ENCODE peak calls at places on chromosomes 16 and 17, in seven cellular contexts. V is H9, H is mesenchymal stem cell, Q is H1, U is IMR-90, A is trophoblast cell, B is mesendoderm. R is an unnamed sample.

GRCh38 chr16:25023541-25023940 is 8.4 kb upstream of the ARHGAP17 start:
- DNase-seq in V (no peak), H (no peak), Q (no peak), U (no peak), A (no peak), B (no peak), R (no peak)

GRCh38 chr17:20184977-20185619 is 175.9 kb downstream of the SPECC1 start:
- DNase-seq in V (no peak), H (peak), Q (no peak), U (no peak), A (no peak), B (peak), R (no peak)

GRCh38 chr17:57357392-57357784 is 101.1 kb downstream of the MSI2 start:
- DNase-seq in V (no peak), H (no peak), Q (no peak), U (no peak), A (no peak), B (no peak), R (no peak)

GRCh38 chr16:87206646-87207451 is 110.3 kb downstream of the C16orf95 start:
- DNase-seq in V (no peak), H (peak), Q (no peak), U (peak), A (peak), B (no peak), R (no peak)

GRCh38 chr16:53457670-53458069 is 23.4 kb downstream of the RBL2 start:
- DNase-seq in V (no peak), H (no peak), Q (no peak), U (no peak), A (no peak), B (peak), R (no peak)

GRCh38 chr17:21015564-21015963 is 27.2 kb downstream of the USP22 start:
- DNase-seq in V (no peak), H (no peak), Q (no peak), U (no peak), A (no peak), B (no peak), R (no peak)

GRCh38 chr17:1197379-1197778 is 17.6 kb upstream of the ABR start:
- DNase-seq in V (no peak), H (peak), Q (no peak), U (peak), A (no peak), B (no peak), R (no peak)

GRCh38 chr16:15044286-15044685 is 11.6 kb downstream of the NTAN1 start:
- DNase-seq in V (no peak), H (no peak), Q (no peak), U (no peak), A (no peak), B (no peak), R (no peak)

GRCh38 chr17:19262650-19263620 is 25.8 kb downstream of the EPN2 start:
- DNase-seq in V (no peak), H (peak), Q (no peak), U (peak), A (peak), B (no peak), R (no peak)

GRCh38 chr17:29763273-29763672 is 140.6 kb upstream of the CORO6 start:
- DNase-seq in V (no peak), H (no peak), Q (no peak), U (no peak), A (no peak), B (no peak), R (no peak)

GRCh38 chr17:72346306-72346705 is 225.5 kb downstream of the SOX9 start:
- DNase-seq in V (no peak), H (no peak), Q (no peak), U (no peak), A (no peak), B (no peak), R (no peak)

GRCh38 chr17:72343911-72344310 is 223.1 kb downstream of the SOX9 start:
- DNase-seq in V (no peak), H (peak), Q (no peak), U (peak), A (no peak), B (no peak), R (no peak)

GRCh38 chr17:72345083-72345482 is 224.3 kb downstream of the SOX9 start:
- DNase-seq in V (no peak), H (no peak), Q (no peak), U (no peak), A (no peak), B (peak), R (no peak)

GRCh38 chr17:72345536-72345935 is 224.7 kb downstream of the SOX9 start:
- DNase-seq in V (no peak), H (no peak), Q (no peak), U (no peak), A (no peak), B (no peak), R (no peak)

GRCh38 chr17:72344613-72345012 is 223.8 kb downstream of the SOX9 start:
- DNase-seq in V (no peak), H (no peak), Q (no peak), U (no peak), A (no peak), B (no peak), R (no peak)
- H3K18ac ChIP-seq in V (no peak), H (no peak), Q (no peak), U (no peak), A (no peak), B (no peak), R (no peak)

GRCh38 chr16:49470550-49470949 is 96.9 kb downstream of the C16orf78 start:
- DNase-seq in V (peak), H (no peak), Q (no peak), U (no peak), A (no peak), B (no peak), R (no peak)
- H2AK5ac ChIP-seq in V (no peak), H (no peak), Q (no peak), U (no peak), A (no peak), B (no peak), R (no peak)

GRCh38 chr17:17508019-17508535 is 11.9 kb upstream of the RASD1 start:
- DNase-seq in V (no peak), H (no peak), Q (no peak), U (no peak), A (no peak), B (no peak), R (no peak)
- H3K18ac ChIP-seq in V (no peak), H (no peak), Q (no peak), U (no peak), A (no peak), B (no peak), R (no peak)

GRCh38 chr17:32348483-32348800 is 1.5 kb upstream of the ZNF207 start:
- DNase-seq in V (no peak), H (no peak), Q (no peak), U (no peak), A (no peak), B (no peak), R (no peak)

GRCh38 chr17:32345953-32346600 is 3.9 kb upstream of the ZNF207 start:
- DNase-seq in V (no peak), H (no peak), Q (no peak), U (no peak), A (no peak), B (peak), R (no peak)

GRCh38 chr17:32349503-32349853 is 479 bp upstream of the ZNF207 start:
- DNase-seq in V (no peak), H (no peak), Q (no peak), U (no peak), A (no peak), B (peak), R (no peak)

GRCh38 chr17:32349854-32350661 is at the start of gene ZNF207:
- DNase-seq in V (peak), H (peak), Q (peak), U (peak), A (peak), B (peak), R (peak)

GRCh38 chr17:32350662-32351418 is 883 bp downstream of the ZNF207 start:
- DNase-seq in V (no peak), H (peak), Q (no peak), U (peak), A (peak), B (peak), R (no peak)
- H2AK5ac ChIP-seq in V (no peak), H (peak), Q (peak), U (peak), A (peak), B (peak), R (no peak)

GRCh38 chr17:75088902-75089417 is 1.2 kb downstream of the SLC16A5 start:
- DNase-seq in V (peak), H (peak), Q (no peak), U (no peak), A (peak), B (peak), R (no peak)
- H3K18ac ChIP-seq in V (peak), H (peak), Q (peak), U (no peak), A (peak), B (peak), R (no peak)

GRCh38 chr17:49845210-49845782 is 2.6 kb downstream of the TAC4 start:
- DNase-seq in V (no peak), H (no peak), Q (no peak), U (no peak), A (no peak), B (no peak), R (no peak)

GRCh38 chr17:49848739-49849138 is 870 bp upstream of the TAC4 start:
- DNase-seq in V (no peak), H (no peak), Q (no peak), U (no peak), A (no peak), B (no peak), R (no peak)

GRCh38 chr17:49848019-49848473 is at the start of gene TAC4:
- DNase-seq in V (peak), H (no peak), Q (no peak), U (no peak), A (no peak), B (no peak), R (no peak)

GRCh38 chr17:49849711-49850610 is 2.1 kb upstream of the TAC4 start:
- DNase-seq in V (no peak), H (no peak), Q (no peak), U (no peak), A (no peak), B (no peak), R (no peak)

DNA sequence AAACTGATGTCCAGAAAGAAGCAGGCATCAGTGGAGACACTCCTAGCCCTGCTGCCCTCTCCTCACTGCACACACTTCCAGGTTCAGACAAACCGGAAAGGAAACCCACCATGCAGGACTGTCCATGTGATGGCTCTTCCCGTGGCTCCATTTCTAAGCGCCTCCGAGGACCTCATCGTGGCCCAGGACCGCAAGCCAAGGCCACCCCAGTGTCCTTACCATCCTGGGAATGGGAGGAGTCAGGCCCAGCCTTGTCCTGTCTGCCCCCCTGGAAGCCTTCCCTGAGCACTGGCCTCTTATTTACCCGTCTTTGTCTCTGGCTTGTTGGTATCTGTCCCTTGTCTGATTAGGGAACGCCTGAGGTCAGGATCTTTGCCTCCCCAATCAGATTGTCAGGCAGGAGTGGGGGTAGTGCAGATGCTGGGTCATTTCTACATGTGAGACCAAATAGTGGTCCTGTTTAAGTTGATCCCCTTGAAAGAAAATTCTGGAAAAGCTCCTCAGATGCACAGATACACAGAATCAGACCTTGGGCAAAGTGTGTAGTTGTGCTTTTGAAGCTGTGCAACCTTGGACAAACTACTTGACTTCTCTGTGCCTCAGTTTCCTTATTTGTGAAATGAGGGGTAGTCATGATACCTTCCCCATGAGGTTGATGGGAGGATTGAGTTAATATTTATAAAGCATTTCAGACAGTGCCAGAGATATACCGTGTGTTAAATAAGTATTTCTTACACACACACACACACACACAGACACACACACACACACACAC is 744 bp downstream of the TAC4 start:
- DNase-seq in V (no peak), H (no peak), Q (no peak), U (no peak), A (no peak), B (no peak), R (no peak)
- H2AK5ac ChIP-seq in V (no peak), H (peak), Q (no peak), U (no peak), A (no peak), B (no peak), R (no peak)

GRCh38 chr16:22648141-22648540 is 137.4 kb downstream of the NPIPB5 start:
- DNase-seq in V (peak), H (no peak), Q (no peak), U (no peak), A (no peak), B (no peak), R (no peak)

GRCh38 chr16:22648941-22649340 is 138.2 kb downstream of the NPIPB5 start:
- DNase-seq in V (peak), H (no peak), Q (no peak), U (no peak), A (no peak), B (no peak), R (no peak)

GRCh38 chr16:22643886-22644285 is 133.2 kb downstream of the NPIPB5 start:
- DNase-seq in V (no peak), H (no peak), Q (no peak), U (no peak), A (no peak), B (no peak), R (no peak)

GRCh38 chr16:22645868-22646267 is 135.2 kb downstream of the NPIPB5 start:
- DNase-seq in V (peak), H (no peak), Q (no peak), U (no peak), A (no peak), B (no peak), R (no peak)

GRCh38 chr16:22646948-22647556 is 136.4 kb downstream of the NPIPB5 start:
- DNase-seq in V (peak), H (no peak), Q (no peak), U (no peak), A (no peak), B (no peak), R (no peak)
- H3K18ac ChIP-seq in V (no peak), H (no peak), Q (no peak), U (no peak), A (no peak), B (no peak), R (no peak)